ENCODE peak calls at places on chromosomes 3 and 15, in seven cellular contexts. S, O, E, H, J, I and Y are unnamed samples.

GRCh38 chr3:152574461-152575079 is 260.4 kb upstream of the P2RY1 start:
- DNase-seq in J (peak; percentile 53), S (peak; percentile 72), H (peak; percentile 51), O (peak; percentile 69), E (peak; percentile 36), I (peak; percentile 62), Y (no peak)

GRCh38 chr3:171873561-171873960 is 30.4 kb downstream of the TMEM212 start:
- DNase-seq in H (peak; percentile 51), I (no peak), J (peak; percentile 84), E (peak; percentile 25), S (no peak), O (peak; percentile 5), Y (no peak)

GRCh38 chr3:12178091-12178820 is 19.5 kb upstream of the TIMP4 start:
- DNase-seq in E (no peak), J (peak; percentile 43), H (peak; percentile 52), O (peak; percentile 80), I (peak; percentile 28), S (no peak), Y (no peak)

GRCh38 chr3:45224824-45225464 is 1.1 kb downstream of the TMEM158 start:
- DNase-seq in S (peak; percentile 40), O (peak; percentile 67), I (peak; percentile 63), J (peak; percentile 73), H (no peak), E (peak; percentile 50), Y (peak; percentile 32)

GRCh38 chr3:52841211-52841980 is 6.6 kb upstream of the MUSTN1 start:
- DNase-seq in J (no peak), I (no peak), E (no peak), S (no peak), O (no peak), H (no peak), Y (no peak)

GRCh38 chr3:52005571-52005986 is 9.9 kb upstream of the RPL29 start:
- DNase-seq in J (peak; percentile 48), S (peak; percentile 57), O (no peak), I (peak; percentile 76), E (no peak), H (peak; percentile 72), Y (no peak)

GRCh38 chr3:18189651-18190050 is 235.5 kb downstream of the SATB1 start:
- DNase-seq in I (no peak), H (no peak), O (no peak), S (no peak), J (peak; percentile 75), E (no peak), Y (no peak)

GRCh38 chr15:43239732-43240491 is 19.1 kb upstream of the EPB42 start:
- DNase-seq in I (no peak), S (no peak), O (no peak), H (no peak), E (no peak), J (no peak), Y (no peak)

GRCh38 chr3:132321321-132321720 is 4.1 kb downstream of the ACP3 start:
- DNase-seq in I (no peak), O (no peak), J (no peak), E (no peak), S (peak; percentile 28), H (no peak), Y (no peak)

GRCh38 chr15:65969865-65970832 is 100.9 kb downstream of the RAB11A start:
- DNase-seq in E (no peak), I (no peak), O (no peak), H (no peak), J (no peak), S (no peak), Y (no peak)

GRCh38 chr15:71656425-71656824 is 153.9 kb upstream of the NR2E3 start:
- DNase-seq in J (no peak), E (no peak), S (no peak), I (no peak), O (no peak), H (no peak), Y (no peak)

GRCh38 chr3:133574260-133574881 is 885 bp downstream of the CDV3 start:
- DNase-seq in O (peak; percentile 52), I (peak; percentile 70), E (no peak), J (peak; percentile 62), H (peak; percentile 59), S (peak; percentile 76), Y (no peak)

GRCh38 chr3:43296565-43296964 is 10.2 kb downstream of the SNRK start:
- DNase-seq in S (no peak), E (no peak), I (no peak), J (peak; percentile 28), H (peak; percentile 49), O (peak; percentile 33), Y (no peak)

GRCh38 chr3:111809196-111809595 is 49.9 kb upstream of the PHLDB2 start:
- DNase-seq in I (no peak), O (peak; percentile 13), J (peak; percentile 81), S (no peak), E (no peak), H (no peak), Y (no peak)

GRCh38 chr15:84598250-84598649 is 2.6 kb upstream of the ZSCAN2 start:
- DNase-seq in H (no peak), O (no peak), I (no peak), S (no peak), J (no peak), E (no peak), Y (no peak)

GRCh38 chr3:23019596-23020300 is 183.4 kb upstream of the UBE2E2 start:
- DNase-seq in O (peak; percentile 40), J (peak; percentile 18), I (no peak), S (no peak), H (no peak), E (no peak), Y (no peak)
- TF ChIP-seq CTCF in O (no peak), J (no peak), I (no peak), S (no peak), H (no peak), E (no peak), Y (no peak)

GRCh38 chr3:147392083-147392916 is 14.0 kb downstream of the ZIC4 start:
- DNase-seq in O (no peak), S (no peak), H (no peak), I (no peak), J (peak; percentile 78), E (no peak), Y (no peak)
- TF ChIP-seq CTCF in O (no peak), S (no peak), H (no peak), I (peak; percentile 22), J (peak; percentile 40), E (no peak), Y (peak; percentile 25)

DNA sequence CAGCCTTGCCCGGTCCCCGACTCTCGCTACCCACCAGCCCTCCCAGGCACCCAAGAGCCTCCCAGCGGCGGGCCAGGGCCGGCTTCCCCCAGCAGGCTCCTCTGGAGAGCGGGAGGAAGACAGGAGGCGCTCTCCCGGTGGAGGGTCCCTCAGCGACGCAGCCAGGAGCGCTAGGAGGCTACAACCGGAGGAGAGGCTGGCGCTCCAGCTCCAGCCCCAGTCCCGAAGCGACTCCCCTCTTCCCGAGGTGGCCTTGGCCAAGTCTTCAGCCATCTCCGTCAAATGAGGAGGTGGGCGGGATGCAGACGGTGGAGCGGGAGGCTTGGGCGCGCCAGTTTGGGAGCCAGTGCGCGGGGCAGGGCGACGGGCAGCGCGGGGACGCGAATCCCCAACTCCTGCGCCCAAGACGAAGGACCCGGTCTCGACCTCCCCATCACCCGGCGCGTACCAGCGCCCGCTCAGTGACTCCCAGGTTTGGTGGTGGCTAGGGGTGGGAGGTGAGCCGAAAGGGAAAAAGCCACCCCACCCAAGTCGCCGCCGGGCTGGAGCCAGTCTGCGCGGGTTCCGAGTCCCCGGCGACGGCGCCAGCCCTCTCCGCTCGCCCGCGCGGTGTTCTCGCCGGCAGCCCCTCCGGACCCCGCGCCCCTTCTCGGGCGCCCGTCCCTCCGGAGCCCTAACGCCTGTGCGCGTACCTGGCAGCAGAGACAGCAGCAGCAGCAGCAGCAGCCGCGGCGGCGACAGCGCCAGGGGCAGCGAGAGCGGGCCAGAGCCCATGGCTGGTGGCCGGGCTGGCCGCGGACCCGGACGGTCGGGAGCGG is 566 bp downstream of the CHRNA3 start:
- DNase-seq in S (no peak), J (no peak), I (no peak), E (peak; percentile 70), H (no peak), O (no peak), Y (peak; percentile 50)
- TF ChIP-seq CTCF in S (no peak), J (peak; percentile 2), I (peak; percentile 41), E (peak; percentile 59), H (peak; percentile 31), O (no peak), Y (peak; percentile 41)

DNA sequence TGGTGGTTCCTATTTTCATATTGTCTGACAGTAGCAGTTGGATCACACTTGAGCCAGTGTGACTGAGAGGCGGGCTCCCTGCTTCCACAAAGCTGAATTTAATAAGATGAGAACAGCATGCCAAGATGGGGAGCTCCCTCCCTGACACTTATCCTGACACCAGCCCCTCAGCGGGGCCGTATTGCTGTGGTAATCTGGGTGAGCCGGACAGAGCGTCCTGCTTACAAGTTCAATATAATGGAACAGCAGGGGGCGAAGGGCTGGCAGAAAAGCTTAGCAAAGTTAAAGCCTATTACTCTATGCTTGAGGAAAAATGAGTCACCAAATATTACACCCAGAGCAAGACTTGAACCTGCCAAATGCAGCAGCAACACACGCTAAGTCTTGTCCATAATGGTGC is 163.9 kb upstream of the CMC1 start:
- DNase-seq in I (peak; percentile 20), S (no peak), H (peak; percentile 40), E (no peak), O (peak; percentile 63), J (peak; percentile 23), Y (no peak)
- TF ChIP-seq CTCF in I (peak; percentile 35), S (no peak), H (no peak), E (no peak), O (peak; percentile 11), J (peak; percentile 14), Y (peak; percentile 26)

GRCh38 chr15:40807028-40807887 is at the start of the genes DNAJC17 and ZFYVE19:
- DNase-seq in I (peak; percentile 99), E (peak; percentile 78), O (peak; percentile 98), S (peak; percentile 94), J (peak; percentile 97), H (peak; percentile 95), Y (peak; percentile 58)

GRCh38 chr15:40806672-40807027 is 239 bp upstream of the ZFYVE19 start:
- DNase-seq in O (no peak), H (no peak), E (no peak), I (no peak), S (no peak), J (no peak), Y (no peak)

GRCh38 chr15:40807888-40808194 is 568 bp upstream of the DNAJC17 start:
- DNase-seq in S (no peak), I (no peak), O (no peak), E (no peak), J (no peak), H (no peak), Y (no peak)

GRCh38 chr15:40803076-40803475 is 3.8 kb upstream of the ZFYVE19 start:
- DNase-seq in J (no peak), I (no peak), E (no peak), O (no peak), S (no peak), H (no peak), Y (no peak)

GRCh38 chr15:40803688-40804087 is 3.2 kb upstream of the ZFYVE19 start:
- DNase-seq in J (no peak), S (no peak), I (no peak), E (no peak), H (no peak), O (no peak), Y (no peak)
- TF ChIP-seq CTCF in J (peak; percentile 3), S (no peak), I (no peak), E (no peak), H (no peak), O (no peak), Y (no peak)